ENCODE peak calls at places on chromosomes 2 and 18, in ten cellular contexts. F is colonic mucosa, O is upper lobe of right lung, I is body of pancreas, T is fibroblast of pulmonary artery, J is IMR-90, R is right lobe of liver, W is dorsolateral prefrontal cortex, H is astrocyte of the spinal cord, U is cardiac fibroblast. S is an unnamed sample.

GRCh38 chr18:40347261-40347660 is 1607.8 kb upstream of the PIK3C3 start:
- DNase-seq in F (no peak), R (no peak), T (no peak), I (no peak), J (no peak), O (no peak), H (no peak), W (no peak), U (no peak), S (no peak)

GRCh38 chr18:79121746-79122474 is 52.7 kb downstream of the ATP9B start:
- DNase-seq in O (no peak), J (peak), I (no peak), W (no peak), R (no peak), T (peak), H (peak), U (peak), F (no peak), S (no peak)

GRCh38 chr2:239991689-239992314 is 33.3 kb downstream of the NDUFA10 start:
- DNase-seq in U (peak), O (no peak), F (no peak), J (peak), T (peak), W (no peak), R (no peak), I (no peak), H (peak), S (peak)

GRCh38 chr18:3593381-3593903 is 143.5 kb downstream of the TGIF1 start:
- DNase-seq in U (peak), J (peak), F (no peak), O (no peak), R (no peak), H (peak), W (peak), T (peak), I (no peak), S (peak)

GRCh38 chr2:29613067-29613466 is 308.3 kb downstream of the ALK start:
- DNase-seq in O (no peak), F (no peak), J (no peak), R (no peak), U (no peak), W (no peak), T (no peak), H (no peak), I (no peak), S (no peak)

GRCh38 chr2:219460424-219460926 is 25.8 kb downstream of the SPEG start:
- DNase-seq in F (no peak), J (peak), U (peak), O (no peak), R (no peak), H (peak), I (no peak), W (no peak), T (peak), S (no peak)

GRCh38 chr2:16890081-16890480 is 224.4 kb upstream of the CYRIA start:
- DNase-seq in O (no peak), U (no peak), R (no peak), W (no peak), F (no peak), H (no peak), J (no peak), T (no peak), I (no peak), S (no peak)

GRCh38 chr2:154603682-154604081 is 94.8 kb upstream of the KCNJ3 start:
- DNase-seq in O (no peak), F (no peak), J (no peak), H (no peak), T (no peak), U (no peak), W (no peak), R (no peak), I (no peak), S (no peak)

GRCh38 chr2:205089958-205090357 is 544.7 kb downstream of the PARD3B start:
- DNase-seq in F (no peak), H (no peak), T (no peak), W (no peak), U (no peak), J (no peak), I (no peak), O (no peak), R (no peak), S (no peak)

GRCh38 chr2:145221511-145221910 is 701.6 kb upstream of the ZEB2 start:
- DNase-seq in W (no peak), T (no peak), F (no peak), R (no peak), J (no peak), U (no peak), O (no peak), H (peak), I (no peak), S (no peak)

GRCh38 chr18:79068299-79068945 is 772 bp upstream of the ATP9B start:
- DNase-seq in H (peak), R (no peak), O (no peak), F (no peak), U (peak), T (peak), J (no peak), W (peak), I (no peak), S (no peak)

GRCh38 chr2:119836455-119837142 is 76.9 kb downstream of the PTPN4 start:
- DNase-seq in T (no peak), F (no peak), U (no peak), H (no peak), W (no peak), R (no peak), J (no peak), O (no peak), I (no peak), S (no peak)

GRCh38 chr2:181312515-181312927 is 144.7 kb upstream of the ITGA4 start:
- DNase-seq in U (no peak), H (no peak), I (no peak), O (no peak), T (no peak), R (no peak), F (no peak), J (no peak), W (no peak), S (no peak)

GRCh38 chr2:51706220-51706619 is 674.3 kb upstream of the NRXN1 start:
- DNase-seq in W (no peak), I (no peak), J (no peak), T (no peak), H (no peak), U (no peak), O (no peak), R (no peak), F (no peak), S (no peak)

GRCh38 chr2:98148968-98149697 is 62.2 kb downstream of the VWA3B start:
- DNase-seq in O (no peak), J (peak), W (no peak), H (peak), R (peak), U (peak), F (no peak), T (peak), I (peak), S (no peak)

DNA sequence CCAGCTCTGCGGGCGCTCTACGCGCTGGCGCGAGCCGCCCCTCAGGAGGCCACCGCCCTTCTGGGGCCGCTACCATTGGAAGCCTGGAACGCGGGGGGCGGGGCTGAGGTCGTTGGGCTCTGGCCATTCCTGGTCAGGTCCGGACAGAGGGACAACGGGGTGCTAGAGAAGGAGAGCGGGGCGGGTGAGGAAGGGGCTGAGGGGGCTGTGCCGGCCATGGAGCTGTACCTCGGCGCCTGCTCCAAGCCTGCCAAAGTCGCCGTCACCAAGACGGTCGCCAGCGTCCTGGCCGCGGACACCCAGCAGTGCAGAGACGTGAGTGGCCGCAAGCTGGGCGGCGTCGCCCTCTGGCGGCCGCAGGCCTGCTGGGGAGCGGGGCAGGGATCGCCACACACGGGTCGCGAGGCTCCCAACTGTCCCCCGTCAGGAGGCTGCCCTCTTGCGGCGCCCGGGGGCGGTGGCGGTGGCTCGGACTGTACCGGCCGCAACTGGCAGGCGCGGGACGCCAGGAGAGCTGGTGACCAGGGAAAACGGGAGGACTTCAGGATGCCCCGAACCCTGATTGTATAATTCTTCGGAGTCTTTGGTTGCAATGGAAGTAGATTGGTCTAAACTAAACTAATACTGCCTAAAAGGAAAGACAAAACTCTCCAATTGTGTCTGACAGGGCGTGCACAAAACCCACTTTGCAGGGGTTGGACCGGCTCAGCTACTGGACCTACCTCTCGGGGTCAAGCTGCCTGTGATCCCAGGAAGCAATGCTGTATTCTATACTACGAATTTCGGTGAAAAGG is at the start of gene FSIP2:
- DNase-seq in T (peak), W (no peak), I (peak), F (peak), J (peak), O (peak), U (peak), H (peak), R (peak), S (no peak)
- TF ChIP-seq CTCF in T (peak), W (peak), I (peak), F (peak), J (peak), O (peak), U (peak), H (peak), R (peak), S (peak)

DNA sequence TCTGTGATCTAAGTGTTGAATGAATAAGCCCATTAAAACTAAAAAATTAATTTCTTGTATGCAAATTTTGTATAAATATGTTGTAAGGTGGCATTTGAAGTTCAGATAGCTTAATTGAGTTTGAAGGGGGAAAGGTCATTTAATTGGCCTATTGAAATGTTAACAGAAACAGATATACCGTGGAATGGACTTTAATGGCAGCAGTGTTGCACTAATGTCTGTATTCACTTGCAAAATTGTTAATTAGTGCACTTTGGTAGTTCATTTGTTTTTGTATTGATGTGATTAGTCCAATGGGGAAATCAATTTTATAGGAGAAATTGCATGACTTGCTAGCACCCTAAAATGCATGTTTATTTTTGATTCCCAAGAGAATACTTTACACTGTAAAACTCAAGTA is 41.8 kb upstream of the OTX1 start:
- DNase-seq in T (no peak), U (no peak), R (no peak), F (no peak), J (no peak), H (no peak), O (no peak), W (no peak), I (no peak), S (no peak)
- H3K4me3 ChIP-seq in T (no peak), U (no peak), R (no peak), F (no peak), J (no peak), H (no peak), O (no peak), W (no peak), I (no peak), S (no peak)

GRCh38 chr18:58378980-58379379 is 249.9 kb downstream of the ALPK2 start:
- DNase-seq in H (no peak), R (no peak), U (no peak), O (no peak), W (no peak), F (no peak), I (no peak), T (no peak), J (no peak), S (no peak)

GRCh38 chr18:58385472-58385871 is 243.4 kb downstream of the ALPK2 start:
- DNase-seq in U (no peak), W (peak), F (peak), T (no peak), H (no peak), R (no peak), I (no peak), J (no peak), O (no peak), S (no peak)

GRCh38 chr18:58379443-58379842 is 249.4 kb downstream of the ALPK2 start:
- DNase-seq in W (no peak), T (no peak), F (no peak), O (no peak), U (no peak), R (no peak), I (no peak), H (no peak), J (no peak), S (no peak)

GRCh38 chr18:58378411-58378820 is 250.5 kb downstream of the ALPK2 start:
- DNase-seq in W (no peak), F (no peak), H (no peak), U (no peak), R (no peak), O (no peak), T (no peak), J (no peak), I (no peak), S (no peak)

DNA sequence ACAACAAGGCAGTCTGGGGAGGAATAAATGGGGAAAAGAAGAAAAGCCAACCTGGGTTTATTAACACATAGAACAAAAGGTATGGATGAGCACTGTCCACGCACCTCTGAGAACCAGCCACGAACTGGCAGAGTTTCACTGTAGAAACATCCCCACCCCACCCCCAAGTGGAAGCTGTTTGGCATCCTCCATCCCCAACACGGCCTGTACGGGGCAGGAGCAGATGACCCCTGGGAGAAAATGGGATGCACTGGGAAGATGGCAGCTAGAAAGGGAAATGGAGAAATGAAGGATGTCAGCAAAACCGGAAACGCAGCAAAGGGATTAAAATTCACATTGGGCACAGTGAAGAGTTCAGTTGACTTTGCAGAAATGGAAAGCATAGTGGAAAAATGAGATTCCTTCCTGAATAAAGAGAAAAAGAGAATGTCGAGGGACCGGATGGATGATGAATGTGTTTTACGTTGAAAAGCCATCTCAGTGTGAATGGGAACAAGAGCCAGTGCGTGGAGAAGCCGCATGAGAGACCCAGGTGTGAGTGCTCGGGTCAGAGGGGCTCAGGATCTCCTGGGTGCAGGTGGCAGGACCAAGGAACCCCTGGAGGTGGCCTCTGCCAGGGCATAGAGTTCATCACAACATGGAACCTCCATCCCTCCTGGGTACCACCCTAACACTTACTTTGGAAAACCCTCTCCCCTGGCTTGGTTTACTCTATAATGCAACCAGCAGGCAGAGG is 247.0 kb downstream of the ALPK2 start:
- DNase-seq in I (no peak), W (no peak), U (no peak), J (no peak), H (no peak), R (no peak), O (no peak), F (no peak), T (no peak), S (no peak)
- TF ChIP-seq CTCF in I (no peak), W (no peak), U (no peak), J (no peak), H (no peak), R (no peak), O (no peak), F (no peak), T (no peak), S (no peak)

GRCh38 chr2:637804-638203 is 39.4 kb downstream of the TMEM18 start:
- DNase-seq in T (no peak), H (no peak), I (no peak), W (no peak), F (no peak), O (no peak), U (no peak), J (no peak), R (no peak), S (no peak)
- H3K4me3 ChIP-seq in T (no peak), H (no peak), I (no peak), W (no peak), F (no peak), O (no peak), U (no peak), J (no peak), R (no peak), S (no peak)

GRCh38 chr2:173124441-173124840 is 48.8 kb downstream of the MAP3K20 start:
- DNase-seq in O (no peak), W (no peak), H (peak), I (no peak), R (no peak), T (peak), J (peak), U (no peak), F (no peak), S (no peak)
- TF ChIP-seq CTCF in O (no peak), W (no peak), H (no peak), I (no peak), R (no peak), T (no peak), J (no peak), U (no peak), F (no peak), S (no peak)

GRCh38 chr2:227817336-227817735 is 3.7 kb downstream of the CCL20 start:
- DNase-seq in O (no peak), W (no peak), U (no peak), T (no peak), H (no peak), J (no peak), F (no peak), I (no peak), R (no peak), S (no peak)
- H3K4me3 ChIP-seq in O (no peak), W (no peak), U (peak), T (peak), H (peak), J (no peak), F (no peak), I (no peak), R (no peak), S (no peak)

GRCh38 chr2:234732404-234733092 is 219.3 kb upstream of the SH3BP4 start:
- DNase-seq in W (no peak), U (no peak), I (no peak), T (no peak), R (no peak), O (no peak), H (no peak), J (no peak), F (no peak), S (no peak)

GRCh38 chr2:234735829-234736228 is 216.0 kb upstream of the SH3BP4 start:
- DNase-seq in R (no peak), J (no peak), T (no peak), O (no peak), F (no peak), U (no peak), I (no peak), H (no peak), W (no peak), S (no peak)

GRCh38 chr2:234733093-234733489 is 218.7 kb upstream of the SH3BP4 start:
- DNase-seq in R (no peak), U (no peak), F (no peak), H (no peak), W (no peak), J (no peak), I (no peak), O (no peak), T (no peak), S (no peak)

GRCh38 chr2:234731236-234731635 is 220.6 kb upstream of the SH3BP4 start:
- DNase-seq in O (no peak), W (no peak), T (no peak), R (no peak), H (no peak), F (no peak), J (no peak), U (no peak), I (no peak), S (no peak)

GRCh38 chr2:234733795-234734600 is 217.8 kb upstream of the SH3BP4 start:
- DNase-seq in F (no peak), H (no peak), R (no peak), T (no peak), U (no peak), W (no peak), I (no peak), J (no peak), O (no peak), S (no peak)
- TF ChIP-seq CTCF in F (no peak), H (no peak), R (no peak), T (no peak), U (no peak), W (no peak), I (no peak), J (no peak), O (no peak), S (no peak)

GRCh38 chr2:6909431-6910385 is 7.5 kb upstream of the RNF144A start:
- DNase-seq in I (no peak), O (no peak), R (no peak), F (no peak), T (no peak), J (no peak), W (no peak), H (no peak), U (no peak), S (no peak)
- H3K4me3 ChIP-seq in I (no peak), O (no peak), R (no peak), F (no peak), T (no peak), J (no peak), W (no peak), H (no peak), U (no peak), S (no peak)

GRCh38 chr2:3627500-3628100 is 30.4 kb upstream of the ALLC start:
- DNase-seq in T (no peak), W (no peak), R (no peak), F (no peak), I (no peak), H (no peak), J (no peak), O (peak), U (no peak), S (no peak)

GRCh38 chr2:3628241-3628679 is 29.7 kb upstream of the ALLC start:
- DNase-seq in T (no peak), H (no peak), U (no peak), J (no peak), R (no peak), I (no peak), W (no peak), F (no peak), O (peak), S (no peak)

GRCh38 chr2:3626118-3626816 is 31.4 kb downstream of the COLEC11 start:
- DNase-seq in H (peak), T (peak), U (peak), O (peak), I (no peak), W (no peak), F (no peak), R (no peak), J (peak), S (no peak)

GRCh38 chr2:3625186-3625585 is 30.3 kb downstream of the COLEC11 start:
- DNase-seq in J (no peak), F (no peak), H (no peak), O (peak), W (no peak), T (no peak), U (no peak), R (no peak), I (no peak), S (no peak)

GRCh38 chr2:3626817-3627499 is 31.0 kb upstream of the ALLC start:
- DNase-seq in W (no peak), R (no peak), I (no peak), T (no peak), O (peak), F (no peak), H (no peak), J (no peak), U (no peak), S (no peak)
- TF ChIP-seq CTCF in W (no peak), R (no peak), I (no peak), T (no peak), O (peak), F (no peak), H (no peak), J (no peak), U (peak), S (no peak)

S was measured in AG04449.